ENCODE peak calls at places on chromosomes 4 and X, in six cellular contexts. K is cardiac fibroblast, V is upper lobe of left lung, N is progenitor cell of endocrine pancreas, E is kidney, X is neural crest cell. O is an unnamed sample.

GRCh38 chrX:8653956-8654355 is 78.0 kb downstream of the ANOS1 start:
- DNase-seq in K (no peak), V (no peak), N (no peak), E (no peak), X (no peak), O (no peak)

GRCh38 chr4:76311896-76312331 is 5.4 kb downstream of the STBD1 start:
- DNase-seq in K (no peak), V (peak; percentile 40), N (no peak), E (no peak), X (no peak), O (no peak)

GRCh38 chr4:184395451-184395917 is 78.9 kb downstream of the IRF2 start:
- DNase-seq in K (no peak), V (no peak), N (no peak), E (no peak), X (no peak), O (no peak)

GRCh38 chr4:147361726-147362125 is 119.2 kb upstream of the EDNRA start:
- DNase-seq in K (peak; percentile 91), V (peak; percentile 34), N (no peak), E (no peak), X (peak; percentile 3), O (no peak)

GRCh38 chrX:149522914-149523313 is 17.8 kb upstream of the IDS start:
- DNase-seq in K (no peak), V (no peak), N (no peak), E (no peak), X (no peak), O (no peak)

GRCh38 chr4:20464381-20464780 is 212.7 kb downstream of the SLIT2 start:
- DNase-seq in K (peak; percentile 73), V (no peak), N (no peak), E (no peak), X (no peak), O (no peak)

GRCh38 chrX:88940904-88941303 is 193.9 kb downstream of the CPXCR1 start:
- DNase-seq in K (no peak), V (no peak), N (no peak), E (no peak), X (no peak), O (no peak)

GRCh38 chrX:111352424-111352823 is 59.6 kb downstream of the DCX start:
- DNase-seq in K (peak; percentile 11), V (peak; percentile 22), N (no peak), E (no peak), X (no peak), O (no peak)

GRCh38 chr4:68416591-68416990 is 30.7 kb upstream of the TMPRSS11E start:
- DNase-seq in K (peak; percentile 12), V (no peak), N (no peak), E (no peak), X (no peak), O (no peak)

GRCh38 chr4:82758701-82759685 is 39.6 kb downstream of the SCD5 start:
- DNase-seq in K (no peak), V (no peak), N (no peak), E (no peak), X (no peak), O (no peak)

GRCh38 chrX:102950908-102951866 is 14.1 kb downstream of the RAB40AL start:
- DNase-seq in K (peak; percentile 52), V (no peak), N (peak; percentile 44), E (no peak), X (peak; percentile 62), O (peak; percentile 27)

GRCh38 chrX:100647095-100647494 is 3.1 kb downstream of the SRPX2 start:
- DNase-seq in K (peak; percentile 55), V (no peak), N (no peak), E (no peak), X (no peak), O (no peak)

GRCh38 chr4:168631241-168632151 is 134.6 kb downstream of the PALLD start:
- DNase-seq in K (peak; percentile 79), V (peak; percentile 54), N (peak; percentile 75), E (peak; percentile 89), X (peak; percentile 69), O (no peak)

GRCh38 chr4:180960758-180961401 is 1282.3 kb upstream of the TENM3 start:
- DNase-seq in K (no peak), V (no peak), N (no peak), E (no peak), X (no peak), O (no peak)
- TF ChIP-seq CTCF in K (no peak), V (no peak), N (no peak), E (no peak), X (peak; percentile 31), O (no peak)

GRCh38 chrX:71420686-71421085 is 54.5 kb downstream of the TAF1 start:
- DNase-seq in K (no peak), V (no peak), N (no peak), E (no peak), X (no peak), O (no peak)
- TF ChIP-seq CTCF in K (no peak), V (no peak), N (no peak), E (no peak), X (no peak), O (no peak)

DNA sequence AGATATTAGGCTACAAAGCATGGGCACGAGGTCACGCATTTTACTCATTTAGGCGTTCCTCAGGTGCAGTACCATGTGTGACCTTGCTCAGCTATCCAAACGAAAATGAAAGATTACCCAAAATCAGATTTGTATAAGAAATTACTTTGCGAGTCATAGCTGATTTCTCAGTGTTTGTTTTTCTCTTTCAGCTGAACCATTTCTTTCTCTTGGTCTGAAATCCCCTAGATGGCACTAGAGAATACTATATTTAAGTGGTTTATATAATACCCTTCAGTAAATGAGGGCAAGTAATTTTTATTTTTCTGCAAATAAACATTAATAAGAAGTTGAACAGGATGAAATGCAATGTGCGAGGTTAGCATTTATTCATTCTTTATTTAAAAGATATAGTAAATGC is 496.6 kb downstream of the STIM2 start:
- DNase-seq in K (peak; percentile 13), V (no peak), N (no peak), E (no peak), X (no peak), O (no peak)
- TF ChIP-seq CTCF in K (peak; percentile 7), V (no peak), N (peak; percentile 38), E (peak; percentile 11), X (peak; percentile 55), O (no peak)

GRCh38 chrX:154019633-154020499 is at the start of gene IRAK1:
- DNase-seq in K (peak; percentile 47), V (peak; percentile 59), N (peak; percentile 27), E (peak; percentile 73), X (peak; percentile 23), O (peak; percentile 68)
- TF ChIP-seq CTCF in K (no peak), V (no peak), N (no peak), E (no peak), X (no peak), O (no peak)

GRCh38 chr4:90960840-90961239 is 833.6 kb downstream of the CCSER1 start:
- DNase-seq in K (no peak), V (no peak), N (no peak), E (no peak), X (no peak), O (no peak)
- TF ChIP-seq CTCF in K (no peak), V (no peak), N (no peak), E (no peak), X (no peak), O (no peak)

DNA sequence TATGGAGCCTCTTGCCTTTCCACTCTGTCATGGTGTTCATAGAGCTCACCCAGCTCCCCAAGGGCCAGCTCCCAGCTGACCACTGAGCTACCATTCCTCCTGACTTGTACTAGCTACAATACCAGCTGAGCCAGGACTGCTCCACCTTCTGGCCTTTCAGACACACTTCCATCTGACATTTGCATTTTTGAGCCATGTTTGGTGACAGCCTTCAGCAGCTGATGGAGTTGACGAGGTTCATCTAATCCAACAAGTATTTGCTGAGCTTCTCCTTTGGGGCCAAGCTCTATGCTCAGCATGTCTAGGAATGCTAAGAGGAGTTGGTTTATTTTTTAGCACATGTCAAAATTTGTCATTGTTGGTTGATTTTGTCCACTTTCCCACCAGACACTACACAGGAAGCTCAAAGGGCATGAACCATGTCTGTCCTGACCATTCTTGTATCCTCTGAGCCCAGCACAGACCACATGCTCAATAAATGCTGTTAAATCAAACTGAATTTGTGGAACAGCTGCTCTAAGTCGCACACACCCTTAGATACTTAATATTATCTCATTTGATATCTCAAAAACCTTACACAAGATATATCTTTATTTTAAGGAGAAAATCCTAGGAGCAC is 142.6 kb upstream of the PPARGC1A start:
- DNase-seq in K (peak; percentile 23), V (no peak), N (no peak), E (no peak), X (no peak), O (no peak)
- TF ChIP-seq CTCF in K (peak; percentile 4), V (peak; percentile 5), N (peak; percentile 47), E (peak; percentile 38), X (peak; percentile 46), O (no peak)